ENCODE peak calls at places on chromosomes 3 and 15, in ten cellular contexts. Z, W, Q, C, I, L, A, M, F and E are unnamed samples.

GRCh38 chr3:97957617-97958311 is 14.5 kb downstream of the RIOX2 start:
- DNase-seq in A (no peak), W (no peak), M (no peak), L (no peak), Z (no peak), C (no peak), I (no peak), Q (no peak), F (no peak), E (no peak)

GRCh38 chr15:45199136-45199810 is 11.5 kb upstream of the SHF start:
- DNase-seq in Z (no peak), W (no peak), I (peak; percentile 16), Q (no peak), C (no peak), F (peak; percentile 66), M (peak; percentile 25), A (no peak), L (no peak), E (no peak)

GRCh38 chr3:8996681-8997121 is 33.4 kb upstream of the RAD18 start:
- DNase-seq in F (no peak), I (no peak), C (no peak), L (no peak), Z (no peak), Q (no peak), M (no peak), A (peak; percentile 56), W (no peak), E (no peak)

GRCh38 chr15:41979493-41980266 is 7.3 kb upstream of the EHD4 start:
- DNase-seq in Q (no peak), Z (no peak), I (no peak), M (no peak), L (no peak), W (no peak), F (no peak), C (no peak), A (peak; percentile 35), E (no peak)

GRCh38 chr3:142209655-142210054 is 15.7 kb downstream of the GK5 start:
- DNase-seq in F (no peak), M (peak; percentile 75), A (no peak), I (no peak), Z (no peak), L (peak; percentile 42), W (peak; percentile 65), Q (no peak), C (no peak), E (no peak)

GRCh38 chr3:4722103-4722502 is 229.0 kb downstream of the ITPR1 start:
- DNase-seq in L (peak; percentile 55), W (no peak), C (no peak), M (peak; percentile 73), Z (peak; percentile 52), F (peak; percentile 36), A (peak; percentile 62), Q (no peak), I (peak; percentile 89), E (peak; percentile 42)

GRCh38 chr15:95405447-95405846 is 925.1 kb upstream of the NR2F2 start:
- DNase-seq in W (no peak), A (no peak), C (no peak), I (no peak), Q (no peak), F (no peak), L (no peak), Z (no peak), M (no peak), E (no peak)

GRCh38 chr3:152176241-152176640 is 92.5 kb upstream of the MBNL1 start:
- DNase-seq in F (no peak), A (no peak), M (peak; percentile 22), L (no peak), C (no peak), Z (no peak), Q (no peak), W (no peak), I (no peak), E (no peak)

GRCh38 chr3:63523100-63523499 is 129.4 kb upstream of the SNTN start:
- DNase-seq in W (peak; percentile 14), L (no peak), M (peak; percentile 19), A (no peak), Z (no peak), F (no peak), I (no peak), C (no peak), Q (no peak), E (no peak)

GRCh38 chr15:42010434-42010833 is 10.4 kb downstream of the PLA2G4E start:
- DNase-seq in W (no peak), Q (no peak), M (peak; percentile 29), A (no peak), I (no peak), C (no peak), F (peak; percentile 16), Z (no peak), L (no peak), E (peak; percentile 54)

GRCh38 chr3:112582242-112582874 is 20.5 kb downstream of the SLC35A5 start:
- DNase-seq in Z (no peak), W (peak; percentile 42), C (no peak), F (peak; percentile 24), A (no peak), Q (no peak), L (peak; percentile 43), I (peak; percentile 77), M (peak; percentile 64), E (no peak)

GRCh38 chr3:134328846-134329245 is 45.4 kb downstream of the AMOTL2 start:
- DNase-seq in I (no peak), A (no peak), C (no peak), L (no peak), W (no peak), M (no peak), Q (no peak), Z (no peak), F (no peak), E (no peak)

GRCh38 chr3:178585439-178585838 is 49.2 kb downstream of the KCNMB2 start:
- DNase-seq in A (no peak), Z (no peak), M (no peak), F (no peak), L (no peak), W (no peak), I (no peak), Q (no peak), C (no peak), E (no peak)

GRCh38 chr15:66835558-66835878 is 133.5 kb downstream of the SMAD6 start:
- DNase-seq in A (no peak), W (no peak), Q (no peak), Z (no peak), C (no peak), F (no peak), L (no peak), M (no peak), I (no peak), E (no peak)

GRCh38 chr3:185424435-185424834 is 61.5 kb downstream of the MAP3K13 start:
- DNase-seq in W (no peak), F (no peak), M (no peak), Q (no peak), I (no peak), A (no peak), L (no peak), C (no peak), Z (no peak), E (no peak)

GRCh38 chr15:79535536-79535935 is 103.4 kb downstream of the MINAR1 start:
- DNase-seq in A (no peak), F (no peak), Q (no peak), L (no peak), M (no peak), I (no peak), W (no peak), C (no peak), Z (no peak), E (no peak)

GRCh38 chr3:17945799-17946381 is 203.5 kb upstream of the TBC1D5 start:
- DNase-seq in C (no peak), L (no peak), I (no peak), W (no peak), A (no peak), Q (no peak), M (no peak), Z (no peak), F (no peak), E (no peak)

GRCh38 chr3:112074616-112075497 is 11.3 kb upstream of the C3orf52 start:
- DNase-seq in F (peak; percentile 49), Z (no peak), M (peak; percentile 85), W (no peak), Q (no peak), I (peak; percentile 90), A (peak; percentile 83), L (peak; percentile 86), C (no peak), E (no peak)

GRCh38 chr3:17033516-17034168 is 148.9 kb downstream of the PLCL2 start:
- DNase-seq in F (peak; percentile 29), W (no peak), I (no peak), M (no peak), L (no peak), A (no peak), Z (no peak), C (no peak), Q (no peak), E (no peak)

GRCh38 chr3:171967137-171967783 is 72.1 kb upstream of the FNDC3B start:
- DNase-seq in M (peak; percentile 72), I (peak; percentile 92), L (peak; percentile 48), C (no peak), F (no peak), Z (peak; percentile 89), Q (no peak), A (no peak), W (no peak), E (no peak)

GRCh38 chr3:45211466-45212094 is 14.5 kb downstream of the TMEM158 start:
- DNase-seq in C (no peak), Z (no peak), L (no peak), W (no peak), Q (no peak), A (peak; percentile 59), I (no peak), M (no peak), F (no peak), E (no peak)

GRCh38 chr3:71579934-71580318 is 3.6 kb downstream of the FOXP1 start:
- DNase-seq in L (no peak), C (no peak), W (no peak), A (no peak), I (peak; percentile 14), M (peak; percentile 69), F (peak; percentile 37), Q (no peak), Z (no peak), E (no peak)